ENCODE peak calls at places on chromosomes 6 and 20, in six cellular contexts. O is NT2/D1, R is left ventricle myocardium inferior, P is IMR-90, H is heart left ventricle, G is HCT116. F is an unnamed sample.

GRCh38 chr20:11271319-11271718 is 597.5 kb upstream of the JAG1 start:
- DNase-seq in O (no peak), R (no peak), H (no peak), G (no peak), P (no peak), F (no peak)

GRCh38 chr6:27871919-27872633 is 40.1 kb downstream of the OR2B2 start:
- DNase-seq in R (peak; percentile 34), O (no peak), G (no peak), P (peak; percentile 97), H (peak; percentile 60), F (peak; percentile 73)

GRCh38 chr6:3455490-3456394 is 1.1 kb downstream of the SLC22A23 start:
- DNase-seq in G (no peak), R (no peak), P (no peak), H (peak; percentile 33), O (no peak), F (peak; percentile 74)

GRCh38 chr6:28522594-28523557 is 2.8 kb upstream of the GPX5 start:
- DNase-seq in R (no peak), G (no peak), P (no peak), H (no peak), O (no peak), F (no peak)

GRCh38 chr6:21245488-21245887 is 348.1 kb upstream of the SOX4 start:
- DNase-seq in O (no peak), P (no peak), H (no peak), G (no peak), R (no peak), F (no peak)

GRCh38 chr6:111985202-111985731 is 68.6 kb upstream of the CCN6 start:
- DNase-seq in R (no peak), H (no peak), G (peak; percentile 95), P (peak; percentile 96), O (no peak), F (no peak)

GRCh38 chr20:34859826-34860545 is 12.7 kb downstream of the GGT7 start:
- DNase-seq in G (no peak), P (no peak), H (no peak), O (no peak), R (no peak), F (no peak)

GRCh38 chr20:52031574-52032303 is 159.8 kb downstream of the ZFP64 start:
- DNase-seq in R (no peak), H (no peak), G (no peak), P (peak; percentile 88), O (no peak), F (no peak)

GRCh38 chr6:133953634-133954415 is 801 bp downstream of the TBPL1 start:
- DNase-seq in P (no peak), O (no peak), R (no peak), H (no peak), G (no peak), F (no peak)

GRCh38 chr6:14324042-14324441 is 206.5 kb downstream of the CD83 start:
- DNase-seq in O (no peak), G (no peak), H (no peak), P (peak; percentile 11), R (no peak), F (no peak)

GRCh38 chr6:81727876-81728517 is 24.5 kb downstream of the TENT5A start:
- DNase-seq in H (no peak), G (no peak), R (no peak), O (no peak), P (no peak), F (no peak)

GRCh38 chr20:651713-652610 is 1.0 kb downstream of the SRXN1 start:
- DNase-seq in O (no peak), R (no peak), H (no peak), G (no peak), P (no peak), F (no peak)

DNA sequence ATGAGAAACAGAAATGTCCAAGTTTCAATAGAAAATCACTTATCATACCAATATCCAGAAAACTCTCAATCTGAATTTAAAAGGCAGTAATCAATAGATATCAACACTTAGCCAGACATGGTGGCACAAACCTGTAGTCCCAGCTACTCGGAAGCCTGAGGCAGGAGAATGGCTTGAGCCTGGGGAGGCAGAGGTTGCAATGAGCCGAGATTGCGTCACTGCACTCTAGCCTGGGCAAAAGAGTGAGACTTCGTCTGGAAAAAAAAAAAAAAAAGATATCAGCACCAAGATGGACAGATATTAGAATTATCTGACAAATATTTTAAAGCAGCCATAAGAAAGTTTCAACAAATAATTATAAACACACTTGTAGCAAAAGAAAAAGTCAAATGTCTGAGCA is 47.0 kb downstream of the TCP11 start:
- DNase-seq in R (no peak), O (no peak), H (no peak), G (no peak), P (no peak), F (no peak)
- H3K4me1 ChIP-seq in R (peaks cover 53% of the 10 kb centered on the region), O (peaks cover 1% of the 10 kb centered on the region), H (peaks cover 34% of the 10 kb centered on the region), G (peaks cover 18% of the 10 kb centered on the region), P (peaks cover 38% of the 10 kb centered on the region), F (peaks cover 8% of the 10 kb centered on the region)

DNA sequence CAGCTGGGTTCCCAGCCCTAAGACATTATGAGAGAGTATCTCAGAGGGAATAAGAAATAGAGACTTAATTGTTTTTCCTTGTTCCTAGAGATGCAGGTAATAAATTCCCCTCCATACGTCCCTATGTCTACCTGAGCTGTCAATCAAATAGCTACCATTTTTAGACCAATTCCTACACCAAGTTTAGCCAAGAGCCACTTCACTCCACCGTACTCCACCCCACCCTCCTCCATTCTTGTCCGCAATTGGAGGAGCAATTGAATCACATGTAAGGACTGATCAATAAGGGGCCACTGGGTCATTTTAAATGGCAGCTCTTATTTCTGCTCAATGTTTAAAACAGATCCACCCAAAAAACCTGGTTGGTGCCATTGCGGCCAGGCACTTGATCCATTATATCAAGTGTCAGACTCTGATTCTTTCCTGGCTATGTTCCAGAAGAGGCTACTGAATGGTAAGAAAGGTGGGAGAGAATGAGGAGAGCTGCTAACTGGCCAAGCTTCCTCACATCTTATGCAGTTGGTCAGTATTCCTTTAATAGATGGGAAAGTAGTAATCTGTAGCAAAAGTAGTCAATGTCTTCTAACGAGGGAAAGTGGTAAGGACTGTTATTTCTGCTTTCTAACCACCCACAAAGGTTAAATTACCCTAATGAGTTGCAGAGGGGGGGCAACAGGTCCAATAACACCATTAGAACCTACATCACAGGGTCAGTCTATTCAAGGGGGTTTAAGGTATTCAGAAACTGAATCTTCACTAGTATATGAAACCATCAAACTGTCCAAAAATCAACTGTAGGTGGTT is 34.1 kb downstream of the ARHGAP18 start:
- DNase-seq in P (no peak), O (no peak), H (no peak), R (no peak), G (no peak), F (no peak)
- H3K4me1 ChIP-seq in P (peaks cover 19% of the 10 kb centered on the region), O (no peaks in the 10 kb centered on the region), H (peaks cover 27% of the 10 kb centered on the region), R (peaks cover 66% of the 10 kb centered on the region), G (peaks cover 95% of the 10 kb centered on the region), F (peaks cover 2% of the 10 kb centered on the region)

DNA sequence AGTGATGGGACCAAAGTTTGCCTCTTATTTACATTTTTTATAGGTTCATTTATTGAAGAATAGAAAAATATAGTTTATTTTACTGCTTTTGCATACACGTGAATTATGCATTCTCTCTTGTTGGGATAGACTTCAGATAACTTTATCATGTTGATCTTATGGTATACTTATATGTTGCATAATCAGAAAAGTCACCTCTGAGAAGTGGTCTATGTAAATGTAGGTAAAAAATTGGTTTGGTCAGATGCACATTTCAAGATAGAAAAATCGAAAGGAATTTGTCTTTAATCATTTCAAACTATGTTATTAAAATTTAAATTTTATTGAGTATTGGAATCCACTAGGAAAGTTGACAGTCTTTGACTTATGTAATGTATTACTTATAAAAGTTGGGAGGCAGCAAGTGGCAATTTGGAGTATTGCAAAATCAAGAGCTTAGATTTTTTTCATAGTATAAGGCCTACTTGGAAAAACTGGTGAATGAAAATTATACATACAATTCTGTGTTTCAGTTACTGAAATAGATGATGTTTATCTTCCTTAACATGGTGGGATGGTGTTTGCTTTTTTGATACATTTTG is 2.4 kb downstream of the PHF3 start:
- DNase-seq in R (no peak), P (no peak), O (no peak), H (no peak), G (no peak), F (no peak)
- H3K4me1 ChIP-seq in R (peaks cover 80% of the 10 kb centered on the region), P (no peaks in the 10 kb centered on the region), O (no peaks in the 10 kb centered on the region), H (peaks cover 50% of the 10 kb centered on the region), G (peaks cover 11% of the 10 kb centered on the region), F (peaks cover 2% of the 10 kb centered on the region)

GRCh38 chr20:50815162-50815989 is 20.5 kb downstream of the BCAS4 start:
- DNase-seq in O (no peak), G (no peak), P (peak; percentile 92), R (no peak), H (no peak), F (no peak)

GRCh38 chr20:50813101-50813643 is 18.3 kb downstream of the BCAS4 start:
- DNase-seq in G (no peak), H (no peak), P (no peak), O (no peak), R (no peak), F (no peak)

GRCh38 chr20:50810842-50811241 is 16.0 kb downstream of the BCAS4 start:
- DNase-seq in R (no peak), G (no peak), O (no peak), H (no peak), P (no peak), F (no peak)

GRCh38 chr20:50814438-50815161 is 19.7 kb downstream of the BCAS4 start:
- DNase-seq in P (no peak), G (no peak), R (no peak), H (no peak), O (no peak), F (no peak)

GRCh38 chr20:50813801-50814200 is 18.9 kb downstream of the BCAS4 start:
- DNase-seq in G (no peak), H (no peak), P (no peak), O (no peak), R (no peak), F (no peak)
- H3K4me1 ChIP-seq in G (peaks cover 12% of the 10 kb centered on the region), H (no peaks in the 10 kb centered on the region), P (peaks cover 15% of the 10 kb centered on the region), O (peaks cover 4% of the 10 kb centered on the region), R (no peaks in the 10 kb centered on the region), F (no peaks in the 10 kb centered on the region)

GRCh38 chr6:907928-908327 is 215.0 kb upstream of the EXOC2 start:
- DNase-seq in H (no peak), P (no peak), R (no peak), G (no peak), O (no peak), F (no peak)
- H3K4me1 ChIP-seq in H (no peaks in the 10 kb centered on the region), P (peaks cover 1% of the 10 kb centered on the region), R (no peaks in the 10 kb centered on the region), G (no peaks in the 10 kb centered on the region), O (no peaks in the 10 kb centered on the region), F (no peaks in the 10 kb centered on the region)

DNA sequence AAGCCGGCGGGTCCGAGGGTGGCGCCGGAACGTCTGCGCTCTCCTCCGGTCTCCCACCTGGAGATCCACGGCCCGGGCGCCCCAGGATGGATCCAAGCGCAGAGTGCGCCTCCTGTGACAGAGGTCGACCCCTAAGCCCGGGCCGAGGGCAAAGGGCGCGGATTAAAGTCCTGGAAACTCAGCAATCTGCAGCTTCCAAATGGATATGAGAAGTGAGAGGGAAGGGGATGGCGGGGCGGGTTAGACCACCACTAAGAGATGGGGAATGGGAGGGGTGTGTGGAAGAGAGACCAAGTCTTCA is 661 bp upstream of the MICAL1 start:
- DNase-seq in G (no peak), H (no peak), R (no peak), O (no peak), P (no peak), F (no peak)
- H3K4me1 ChIP-seq in G (peaks cover 4% of the 10 kb centered on the region), H (peaks cover 23% of the 10 kb centered on the region), R (peaks cover 45% of the 10 kb centered on the region), O (peaks cover 14% of the 10 kb centered on the region), P (peaks cover 11% of the 10 kb centered on the region), F (no peaks in the 10 kb centered on the region)

GRCh38 chr20:62899633-62900051 is 26.7 kb downstream of the DIDO1 start:
- DNase-seq in R (no peak), P (no peak), H (no peak), O (no peak), G (no peak), F (peak; percentile 55)
- H3K4me1 ChIP-seq in R (peaks cover 38% of the 10 kb centered on the region), P (peaks cover 26% of the 10 kb centered on the region), H (peaks cover 17% of the 10 kb centered on the region), O (peaks cover 19% of the 10 kb centered on the region), G (peaks cover 5% of the 10 kb centered on the region), F (no peaks in the 10 kb centered on the region)

F was measured in right cardiac atrium.